ENCODE peak calls at places on chromosomes 5 and 9, in seven cellular contexts. Y, Z, R, B, J, P and L are unnamed samples.

GRCh38 chr5:180515294-180515693 is 21.1 kb downstream of the CNOT6 start:
- DNase-seq in P (no peak), B (no peak), J (no peak), R (no peak), Y (no peak), Z (no peak), L (no peak)

GRCh38 chr5:168808217-168808616 is 229.0 kb upstream of the PANK3 start:
- DNase-seq in B (no peak), P (no peak), Y (no peak), R (no peak), J (no peak), Z (no peak), L (no peak)

GRCh38 chr5:41962491-41962890 is 37.4 kb downstream of the FBXO4 start:
- DNase-seq in P (no peak), B (no peak), J (no peak), Y (no peak), Z (no peak), R (no peak), L (no peak)

GRCh38 chr9:1554123-1555045 is 460.8 kb upstream of the SMARCA2 start:
- DNase-seq in J (no peak), R (no peak), B (no peak), P (no peak), Z (no peak), Y (no peak), L (no peak)

GRCh38 chr9:21481470-21482057 is 549 bp downstream of the IFNE start:
- DNase-seq in R (no peak), B (no peak), Y (no peak), Z (no peak), P (no peak), J (no peak), L (no peak)

GRCh38 chr5:76742586-76742985 is 26.7 kb downstream of the F2R start:
- DNase-seq in P (peak), Y (no peak), R (peak), B (no peak), Z (no peak), J (no peak), L (peak)

GRCh38 chr5:119393746-119394145 is 37.9 kb downstream of the TNFAIP8 start:
- DNase-seq in R (no peak), Z (peak), B (no peak), P (peak), Y (no peak), J (no peak), L (no peak)

GRCh38 chr5:140076788-140077187 is 33.7 kb upstream of the NRG2 start:
- DNase-seq in Z (no peak), B (no peak), P (no peak), Y (no peak), J (no peak), R (no peak), L (no peak)

GRCh38 chr9:135076876-135077430 is 10.5 kb upstream of the OLFM1 start:
- DNase-seq in B (no peak), P (no peak), Z (no peak), J (no peak), Y (no peak), R (no peak), L (no peak)

GRCh38 chr5:56426658-56427057 is 193.5 kb upstream of the ANKRD55 start:
- DNase-seq in P (no peak), Z (no peak), R (no peak), J (no peak), Y (no peak), B (no peak), L (no peak)

GRCh38 chr9:37650873-37651768 is at the start of gene FRMPD1:
- DNase-seq in Z (peak), P (peak), R (no peak), Y (peak), B (no peak), J (peak), L (no peak)

DNA sequence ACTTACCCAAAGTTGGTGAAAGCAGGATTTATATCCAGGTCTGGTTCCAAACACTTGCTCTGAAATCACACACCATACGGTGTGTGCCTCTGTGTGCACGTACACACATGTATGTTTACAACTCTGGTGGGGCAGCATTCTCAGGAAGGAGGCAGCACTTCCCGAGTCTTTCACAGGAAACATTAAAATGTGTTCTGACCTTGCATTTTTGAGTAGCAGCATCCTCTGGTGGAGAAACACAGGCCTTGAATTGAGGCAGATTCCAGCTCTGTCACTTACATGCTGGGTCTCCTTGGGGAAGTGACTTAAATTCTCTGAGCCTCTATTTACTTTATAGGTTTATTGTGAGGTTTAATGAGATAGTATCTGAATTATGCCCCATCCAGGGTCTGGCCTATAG is 126.4 kb downstream of the RGS3 start:
- DNase-seq in B (no peak), Z (no peak), Y (no peak), J (peak), R (no peak), P (peak), L (no peak)
- TF ChIP-seq CTCF in B (peak), Z (peak), Y (peak), J (peak), R (peak), P (peak), L (peak)

DNA sequence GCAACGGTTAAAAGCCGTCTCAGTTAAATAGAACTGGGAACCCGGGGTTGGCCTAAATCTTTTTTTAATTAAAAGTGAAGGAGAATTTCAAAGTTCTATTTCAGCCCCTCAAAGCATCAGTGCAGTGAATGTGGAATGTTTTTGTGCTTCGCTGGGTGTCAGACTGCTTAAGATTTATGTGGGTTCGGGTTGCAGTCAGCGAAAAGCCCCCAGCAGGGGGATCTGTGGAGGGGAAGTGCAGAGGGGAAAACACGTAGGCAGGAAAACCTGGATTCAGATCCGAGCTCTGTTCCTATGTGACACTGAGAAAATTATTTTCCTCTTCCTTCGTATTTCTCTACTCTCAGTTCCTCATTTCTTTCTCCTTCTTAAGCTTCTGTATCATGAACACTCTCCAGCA is 19.7 kb downstream of the BRINP1 start:
- DNase-seq in B (no peak), Z (no peak), P (no peak), Y (no peak), R (no peak), J (no peak), L (no peak)
- TF ChIP-seq CTCF in B (no peak), Z (no peak), P (no peak), Y (peak), R (no peak), J (no peak), L (no peak)

GRCh38 chr9:87829756-87830155 is 52.9 kb upstream of the SPATA31E1 start:
- DNase-seq in Z (no peak), R (no peak), P (no peak), B (no peak), J (no peak), Y (no peak), L (no peak)

GRCh38 chr9:87827341-87827740 is 55.3 kb upstream of the SPATA31E1 start:
- DNase-seq in Z (no peak), R (no peak), Y (no peak), P (no peak), B (no peak), J (no peak), L (no peak)

GRCh38 chr9:87834357-87834756 is 48.3 kb upstream of the SPATA31E1 start:
- DNase-seq in Y (peak), R (no peak), Z (no peak), B (no peak), J (no peak), P (no peak), L (no peak)

GRCh38 chr9:87830446-87830845 is 52.2 kb upstream of the SPATA31E1 start:
- DNase-seq in Z (no peak), B (no peak), Y (no peak), R (no peak), P (no peak), J (no peak), L (no peak)

GRCh38 chr9:87831159-87831558 is 51.5 kb upstream of the SPATA31E1 start:
- DNase-seq in R (no peak), P (no peak), Y (no peak), B (no peak), J (no peak), Z (no peak), L (no peak)
- TF ChIP-seq CTCF in R (no peak), P (no peak), Y (no peak), B (no peak), J (no peak), Z (no peak), L (no peak)

DNA sequence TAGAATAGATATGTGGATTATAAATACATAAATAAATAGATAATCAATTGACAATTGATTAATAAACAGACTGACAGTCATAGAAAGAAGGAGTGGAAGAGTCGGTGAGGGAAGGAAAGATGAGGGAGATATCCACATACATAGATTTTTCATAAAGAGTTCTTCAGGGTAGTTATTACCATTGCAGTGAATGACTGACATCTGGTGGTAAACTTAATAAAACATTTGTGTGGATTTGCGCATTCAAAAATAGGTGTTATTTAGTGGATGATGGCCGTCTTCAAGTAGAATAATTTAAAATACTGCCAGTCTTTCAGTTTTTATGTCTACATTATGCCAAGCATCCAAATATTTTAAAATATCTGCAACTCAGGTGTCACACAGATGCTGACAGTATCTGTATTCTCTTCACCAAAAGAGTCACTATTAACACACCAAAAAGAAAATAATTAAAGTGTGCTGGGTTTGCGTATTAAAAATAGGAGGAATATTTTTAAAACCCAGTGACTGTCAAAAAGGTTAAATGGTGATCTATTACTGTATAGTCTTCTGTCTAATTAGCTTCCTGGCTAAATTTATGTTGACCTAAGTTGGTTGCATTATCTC is 78.8 kb downstream of the GIN1 start:
- DNase-seq in Z (peak), P (peak), B (peak), R (peak), J (no peak), Y (no peak), L (no peak)
- TF ChIP-seq CTCF in Z (peak), P (peak), B (no peak), R (peak), J (peak), Y (peak), L (peak)

GRCh38 chr9:124771867-124772621 is 933 bp upstream of the NR6A1 start:
- DNase-seq in B (no peak), Y (no peak), R (no peak), Z (peak), P (peak), J (peak), L (no peak)

GRCh38 chr9:124770359-124771020 is 621 bp downstream of the NR6A1 start:
- DNase-seq in Z (peak), J (peak), R (no peak), B (no peak), Y (no peak), P (no peak), L (no peak)

GRCh38 chr9:124769451-124770358 is 1.4 kb downstream of the NR6A1 start:
- DNase-seq in Y (no peak), B (no peak), R (no peak), Z (peak), P (no peak), J (peak), L (no peak)

GRCh38 chr9:124773473-124774130 is 2.5 kb upstream of the NR6A1 start:
- DNase-seq in P (no peak), J (no peak), Y (no peak), B (no peak), R (no peak), Z (no peak), L (no peak)

GRCh38 chr9:124771021-124771866 is at the start of gene NR6A1:
- DNase-seq in B (peak), J (peak), P (peak), Z (peak), R (peak), Y (peak), L (peak)
- TF ChIP-seq CTCF in B (peak), J (peak), P (no peak), Z (no peak), R (peak), Y (no peak), L (no peak)

DNA sequence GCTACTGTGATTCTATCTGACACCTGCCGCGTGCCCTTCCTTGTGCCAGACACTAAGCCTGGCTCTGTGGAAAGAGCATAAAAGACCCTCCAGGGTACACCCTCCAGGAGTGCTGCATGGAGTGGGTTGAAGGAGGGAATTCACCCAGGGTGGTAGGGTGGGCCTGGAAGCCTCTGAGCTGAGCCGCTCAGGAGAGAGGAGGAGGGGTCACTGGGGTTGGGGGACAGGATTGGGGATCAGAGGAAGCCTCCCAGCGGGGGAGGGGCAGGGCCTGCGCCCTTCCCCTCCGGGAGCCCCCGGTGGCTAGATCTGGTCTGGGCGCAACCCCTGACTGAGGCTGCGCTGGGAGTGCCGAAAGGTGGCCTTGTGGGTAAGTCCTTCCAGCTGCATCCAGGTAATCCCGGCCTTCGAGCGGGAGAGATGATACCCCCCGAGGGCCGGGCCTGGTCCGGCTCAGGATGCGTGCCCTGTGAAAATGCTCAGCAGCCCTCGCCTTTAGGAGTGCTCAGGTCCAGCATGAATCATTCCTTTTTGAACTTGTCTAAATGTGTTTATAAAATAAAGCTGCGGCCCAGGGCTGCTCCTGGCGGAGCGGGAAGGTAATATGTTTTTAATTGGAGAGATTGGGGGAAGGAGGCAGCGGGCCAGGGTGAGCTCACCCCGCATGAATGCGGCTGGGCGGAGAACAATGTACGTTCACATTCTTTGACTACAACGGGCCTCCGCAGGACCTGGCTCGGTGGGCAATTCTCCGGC is 118.1 kb upstream of the SMIM23 start:
- DNase-seq in R (peak), B (peak), J (peak), P (peak), Z (peak), Y (peak), L (peak)
- TF ChIP-seq CTCF in R (peak), B (no peak), J (no peak), P (peak), Z (no peak), Y (no peak), L (peak)

DNA sequence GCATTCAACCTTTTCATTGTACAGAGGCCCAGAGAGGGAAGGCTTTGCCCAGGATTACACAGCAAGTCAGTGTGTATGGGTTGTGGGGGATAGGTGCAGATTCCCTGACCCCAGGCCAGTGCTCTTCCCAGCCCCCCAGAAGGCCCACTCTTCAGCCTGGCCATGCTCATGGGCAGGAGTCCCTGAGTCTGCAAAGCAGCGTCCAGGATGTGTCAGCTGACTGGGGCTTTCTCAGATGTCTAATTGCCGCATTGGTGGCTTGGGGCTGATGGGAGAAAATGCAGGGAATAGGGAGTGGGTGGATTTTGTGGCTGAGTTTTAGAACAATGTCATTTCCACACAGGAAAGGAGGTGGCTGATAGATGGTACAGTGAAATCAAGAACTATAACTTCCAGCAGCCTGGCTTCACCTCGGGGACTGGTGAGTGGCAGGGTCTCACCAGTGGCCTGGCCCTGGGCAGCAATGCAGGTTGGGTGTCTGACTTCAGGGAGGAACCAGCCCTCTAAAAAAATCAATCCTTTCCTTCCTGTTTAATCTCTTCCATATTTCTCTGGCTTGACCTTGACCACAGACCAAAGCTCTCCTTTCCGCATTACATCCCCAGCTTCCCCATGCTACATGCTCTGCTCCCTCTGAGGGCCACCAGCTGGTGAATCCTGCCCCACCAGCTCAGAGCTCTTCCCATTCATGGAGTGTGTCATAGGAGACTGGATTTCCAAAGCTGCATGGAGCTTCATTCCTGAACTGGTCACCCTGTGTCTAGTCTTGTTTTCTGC is 14.2 kb downstream of the GLIPR2 start:
- DNase-seq in Z (no peak), R (no peak), J (no peak), B (no peak), Y (no peak), P (peak), L (no peak)
- TF ChIP-seq CTCF in Z (no peak), R (no peak), J (no peak), B (no peak), Y (no peak), P (no peak), L (no peak)